ENCODE peak calls at places on chromosomes 6 and 20, in six cellular contexts. W is lower lobe of right lung, I is AG09309, S is left ventricle myocardium inferior, H is GM12864, G is PC-3. P is an unnamed sample.

GRCh38 chr6:144006731-144007454 is 1.2 kb downstream of the PLAGL1 start:
- DNase-seq in W (no peak), I (peak), S (no peak), H (no peak), G (peak), P (no peak)

GRCh38 chr6:22436134-22436533 is 133.2 kb upstream of the HDGFL1 start:
- DNase-seq in W (no peak), I (no peak), S (no peak), H (no peak), G (no peak), P (no peak)

GRCh38 chr6:157385482-157385881 is 4.5 kb downstream of the ZDHHC14 start:
- DNase-seq in W (no peak), I (no peak), S (no peak), H (no peak), G (no peak), P (no peak)

GRCh38 chr6:45424628-45424955 is 46.9 kb upstream of the SUPT3H start:
- DNase-seq in W (no peak), I (no peak), S (no peak), H (no peak), G (no peak), P (no peak)

GRCh38 chr6:22589118-22589517 is 19.8 kb downstream of the HDGFL1 start:
- DNase-seq in W (no peak), I (no peak), S (no peak), H (no peak), G (no peak), P (no peak)

GRCh38 chr20:2693996-2694471 is 1.5 kb downstream of the EBF4 start:
- DNase-seq in W (no peak), I (no peak), S (no peak), H (no peak), G (no peak), P (no peak)

GRCh38 chr20:13610205-13610604 is 28.5 kb downstream of the TASP1 start:
- DNase-seq in W (no peak), I (no peak), S (no peak), H (no peak), G (no peak), P (no peak)

GRCh38 chr6:159217595-159218275 is 48.5 kb downstream of the FNDC1 start:
- DNase-seq in W (no peak), I (no peak), S (no peak), H (no peak), G (peak), P (no peak)

GRCh38 chr6:154749341-154749740 is 16.1 kb downstream of the SCAF8 start:
- DNase-seq in W (no peak), I (no peak), S (no peak), H (no peak), G (no peak), P (no peak)

GRCh38 chr20:40939667-40940066 is 89.0 kb upstream of the TOP1 start:
- DNase-seq in W (no peak), I (no peak), S (no peak), H (no peak), G (no peak), P (no peak)

GRCh38 chr20:34995192-34995591 is 39.5 kb downstream of the MYH7B start:
- DNase-seq in W (no peak), I (no peak), S (no peak), H (no peak), G (no peak), P (no peak)

GRCh38 chr6:106143582-106144139 is 57.5 kb downstream of the PRDM1 start:
- DNase-seq in W (no peak), I (no peak), S (no peak), H (no peak), G (no peak), P (no peak)

GRCh38 chr6:79797912-79798311 is 149.4 kb downstream of the ELOVL4 start:
- DNase-seq in W (no peak), I (no peak), S (no peak), H (no peak), G (no peak), P (no peak)

GRCh38 chr6:87393026-87393622 is 14.6 kb upstream of the CFAP206 start:
- DNase-seq in W (no peak), I (peak), S (no peak), H (peak), G (peak), P (no peak)

GRCh38 chr6:87396595-87397392 is 11.0 kb upstream of the CFAP206 start:
- DNase-seq in W (no peak), I (no peak), S (no peak), H (peak), G (no peak), P (no peak)

GRCh38 chr6:87391334-87391733 is 16.4 kb upstream of the CFAP206 start:
- DNase-seq in W (no peak), I (no peak), S (no peak), H (no peak), G (peak), P (no peak)
- TF ChIP-seq CTCF in W (no peak), I (peak), S (peak), H (peak), G (peak), P (peak)

DNA sequence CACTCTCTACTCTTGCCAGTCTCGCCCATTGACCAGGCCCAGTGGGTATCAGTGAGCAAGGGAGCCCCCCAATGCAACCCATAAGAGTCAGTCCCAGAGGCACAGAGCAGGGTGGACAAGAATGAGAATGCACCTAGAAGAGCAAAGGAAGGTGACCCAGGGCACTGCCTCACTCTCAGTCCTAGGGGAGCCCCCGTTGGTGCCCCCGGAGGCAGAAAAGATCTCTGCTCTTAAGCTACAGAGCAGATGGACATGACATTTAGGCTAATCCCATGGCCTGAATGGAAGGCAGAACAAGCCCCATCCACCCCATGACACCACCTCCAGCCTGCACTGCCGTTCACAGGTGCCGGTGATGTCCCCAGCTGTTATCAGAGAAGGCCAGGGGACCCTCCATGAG is 50.7 kb upstream of the PLEKHG1 start:
- DNase-seq in W (no peak), I (no peak), S (no peak), H (no peak), G (no peak), P (no peak)
- TF ChIP-seq CTCF in W (no peak), I (no peak), S (no peak), H (peak), G (no peak), P (no peak)

DNA sequence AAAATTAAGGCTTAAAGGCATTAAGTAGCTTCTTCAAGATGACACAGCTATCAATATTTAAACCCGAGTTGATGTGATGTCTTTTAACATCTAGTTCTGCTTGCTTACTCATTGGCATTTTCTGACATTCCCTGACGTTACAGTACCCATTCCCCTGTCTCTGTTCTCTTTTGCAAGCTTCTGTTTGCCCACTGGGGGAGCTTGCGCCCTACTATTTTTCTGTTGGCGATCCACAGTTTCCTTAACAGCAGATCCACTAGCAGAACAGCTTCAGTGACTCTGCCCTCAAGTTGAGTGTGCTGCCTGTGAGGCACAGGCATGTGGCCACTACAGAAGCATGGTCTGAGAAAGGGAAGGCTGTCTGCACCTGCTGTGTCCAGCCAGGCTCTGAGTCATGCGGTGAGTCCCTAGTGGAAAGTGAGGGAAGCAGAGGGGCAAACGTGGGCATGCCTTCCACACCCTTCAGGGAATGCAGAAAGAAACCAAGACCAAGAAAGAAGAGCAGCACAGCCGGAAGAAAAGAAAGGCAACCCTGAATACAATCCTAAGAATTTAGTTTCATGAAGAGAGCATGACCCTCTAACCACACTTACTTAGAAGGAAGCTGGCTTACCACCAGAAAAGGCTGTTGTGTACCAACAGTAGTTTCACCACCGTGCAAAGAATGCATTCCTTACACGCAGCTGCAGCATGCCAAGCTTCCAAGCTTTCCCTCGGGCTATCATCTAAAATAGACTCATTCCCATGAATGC is 97.7 kb upstream of the VGLL2 start:
- DNase-seq in W (no peak), I (no peak), S (no peak), H (no peak), G (peak), P (no peak)
- TF ChIP-seq CTCF in W (no peak), I (no peak), S (no peak), H (peak), G (peak), P (no peak)

GRCh38 chr6:29733057-29733456 is 9.8 kb downstream of the HLA-F start:
- DNase-seq in W (no peak), I (no peak), S (no peak), H (no peak), G (no peak), P (no peak)
- TF ChIP-seq CTCF in W (no peak), I (no peak), S (no peak), H (no peak), G (no peak), P (no peak)

GRCh38 chr6:8462694-8463093 is 27.3 kb upstream of the SLC35B3 start:
- DNase-seq in W (no peak), I (no peak), S (no peak), H (no peak), G (no peak), P (no peak)

DNA sequence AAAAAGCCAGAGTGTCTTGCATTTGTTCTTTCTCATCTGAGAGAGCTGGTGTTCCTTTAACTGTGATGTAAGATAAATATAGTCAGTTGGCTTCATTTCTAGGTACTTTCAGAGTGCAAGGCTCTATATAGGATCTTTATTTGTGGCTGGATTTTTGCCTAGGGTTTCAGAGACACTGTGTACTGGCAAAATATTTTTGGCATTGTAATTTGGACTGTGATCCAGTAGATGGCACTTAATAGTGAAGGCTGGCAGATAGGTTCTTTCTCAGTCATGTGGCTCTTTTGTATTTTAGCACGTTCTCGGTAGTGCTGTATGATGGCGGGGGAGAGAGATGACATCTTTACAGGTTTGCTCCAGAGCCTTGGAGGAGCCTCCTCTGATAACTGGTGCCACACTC is 26.8 kb upstream of the SLC35B3 start:
- DNase-seq in W (no peak), I (no peak), S (no peak), H (no peak), G (peak), P (no peak)
- TF ChIP-seq CTCF in W (no peak), I (no peak), S (no peak), H (peak), G (peak), P (no peak)

GRCh38 chr20:9323622-9324021 is 190.8 kb upstream of the LAMP5 start:
- DNase-seq in W (no peak), I (no peak), S (no peak), H (no peak), G (peak), P (no peak)
- TF ChIP-seq CTCF in W (peak), I (peak), S (peak), H (peak), G (peak), P (no peak)

DNA sequence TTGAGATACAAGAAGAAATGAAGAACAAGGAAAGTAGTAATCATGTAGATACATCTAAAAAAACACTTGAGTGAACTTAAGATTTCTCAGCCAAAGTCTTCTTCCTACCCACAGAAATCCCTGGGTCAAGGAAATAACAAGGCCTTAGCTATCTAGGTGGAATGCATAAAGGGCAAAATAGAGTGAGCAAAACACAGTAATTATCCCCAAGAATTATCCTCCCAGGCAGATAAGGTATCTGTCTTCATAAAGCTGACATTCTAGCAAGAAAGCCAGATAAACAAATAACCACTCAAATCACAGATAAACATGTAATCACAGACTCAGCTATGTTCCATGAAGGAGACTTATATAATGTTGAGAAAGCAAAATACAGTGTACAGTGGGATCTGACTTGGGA is 136.9 kb upstream of the C6orf118 start:
- DNase-seq in W (no peak), I (no peak), S (no peak), H (no peak), G (no peak), P (no peak)
- TF ChIP-seq CTCF in W (no peak), I (no peak), S (no peak), H (no peak), G (no peak), P (no peak)

DNA sequence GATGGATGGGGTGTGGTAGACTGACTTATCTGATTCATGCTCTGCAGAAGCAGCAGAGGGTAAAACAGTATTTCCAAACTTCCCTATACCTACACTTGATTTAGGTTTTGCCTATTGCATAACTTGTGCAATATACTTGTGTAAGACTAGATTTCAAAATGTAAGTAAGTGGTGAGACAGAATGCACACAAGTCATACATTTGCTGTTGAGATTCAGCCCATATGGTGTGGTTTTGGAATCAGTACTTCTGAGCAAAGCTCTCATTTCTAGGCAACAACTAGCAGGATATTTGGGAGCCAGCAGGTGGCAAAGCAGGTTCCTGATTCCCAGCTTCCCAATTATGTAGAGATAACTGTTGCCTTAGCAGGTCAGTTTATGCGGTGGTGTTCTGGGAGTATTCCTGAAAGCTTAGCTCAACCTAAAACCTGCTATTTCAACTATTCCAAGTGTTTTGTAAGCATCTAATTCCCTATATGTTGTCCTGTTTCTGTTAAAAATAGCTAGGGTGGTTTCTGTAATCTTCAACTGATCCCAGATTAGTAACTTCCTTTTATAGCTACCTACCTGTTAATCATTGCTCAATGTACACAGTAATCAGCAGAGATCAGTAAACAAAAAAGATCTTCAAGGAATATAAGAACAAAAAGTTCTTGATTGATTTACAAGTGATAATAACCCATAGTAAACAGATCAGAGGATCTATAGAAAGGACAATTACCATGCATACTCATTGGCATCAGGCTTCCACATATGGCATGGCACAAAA is 8.5 kb upstream of the FABP7 start:
- DNase-seq in W (no peak), I (no peak), S (no peak), H (no peak), G (peak), P (no peak)
- TF ChIP-seq CTCF in W (peak), I (peak), S (no peak), H (no peak), G (peak), P (no peak)

P was measured in D721Med.